ENCODE peak calls at places on chromosomes 2 and 18, in five cellular contexts. I, M, N, Z and V are unnamed samples.

GRCh38 chr2:198287706-198288105 is 483.3 kb downstream of the PLCL1 start:
- DNase-seq in I (no peak), M (no peak), N (no peak), Z (no peak), V (no peak)

GRCh38 chr2:37916512-37917082 is 8.5 kb upstream of the RMDN2 start:
- DNase-seq in I (no peak), M (no peak), N (no peak), Z (no peak), V (no peak)

GRCh38 chr2:437772-438393 is 150.0 kb upstream of the ALKAL2 start:
- DNase-seq in I (peak; percentile 17), M (no peak), N (no peak), Z (peak; percentile 41), V (no peak)

GRCh38 chr2:65357959-65358294 is 74.5 kb downstream of the SPRED2 start:
- DNase-seq in I (no peak), M (no peak), N (peak; percentile 60), Z (no peak), V (no peak)

GRCh38 chr18:45962461-45962860 is 4.7 kb downstream of the EPG5 start:
- DNase-seq in I (no peak), M (no peak), N (peak; percentile 30), Z (no peak), V (peak; percentile 45)

GRCh38 chr2:124867247-124867646 is 842.2 kb downstream of the CNTNAP5 start:
- DNase-seq in I (no peak), M (no peak), N (no peak), Z (no peak), V (no peak)

GRCh38 chr2:64929329-64929728 is 59.9 kb upstream of the SLC1A4 start:
- DNase-seq in I (no peak), M (no peak), N (no peak), Z (no peak), V (no peak)

GRCh38 chr2:54206596-54206995 is 49.4 kb downstream of the TSPYL6 start:
- DNase-seq in I (peak; percentile 22), M (peak; percentile 37), N (no peak), Z (no peak), V (peak; percentile 50)

GRCh38 chr2:24834733-24835395 is 41.6 kb downstream of the CENPO start:
- DNase-seq in I (no peak), M (no peak), N (no peak), Z (no peak), V (no peak)

GRCh38 chr18:24266124-24266523 is 127.3 kb downstream of the CABYR start:
- DNase-seq in I (no peak), M (no peak), N (no peak), Z (no peak), V (no peak)

GRCh38 chr2:48448274-48449061 is 81.5 kb upstream of the STON1 start:
- DNase-seq in I (no peak), M (no peak), N (peak; percentile 53), Z (no peak), V (peak; percentile 85)

GRCh38 chr2:196849895-196850294 is 40.7 kb upstream of the C2orf66 start:
- DNase-seq in I (peak; percentile 8), M (no peak), N (no peak), Z (no peak), V (peak; percentile 14)

DNA sequence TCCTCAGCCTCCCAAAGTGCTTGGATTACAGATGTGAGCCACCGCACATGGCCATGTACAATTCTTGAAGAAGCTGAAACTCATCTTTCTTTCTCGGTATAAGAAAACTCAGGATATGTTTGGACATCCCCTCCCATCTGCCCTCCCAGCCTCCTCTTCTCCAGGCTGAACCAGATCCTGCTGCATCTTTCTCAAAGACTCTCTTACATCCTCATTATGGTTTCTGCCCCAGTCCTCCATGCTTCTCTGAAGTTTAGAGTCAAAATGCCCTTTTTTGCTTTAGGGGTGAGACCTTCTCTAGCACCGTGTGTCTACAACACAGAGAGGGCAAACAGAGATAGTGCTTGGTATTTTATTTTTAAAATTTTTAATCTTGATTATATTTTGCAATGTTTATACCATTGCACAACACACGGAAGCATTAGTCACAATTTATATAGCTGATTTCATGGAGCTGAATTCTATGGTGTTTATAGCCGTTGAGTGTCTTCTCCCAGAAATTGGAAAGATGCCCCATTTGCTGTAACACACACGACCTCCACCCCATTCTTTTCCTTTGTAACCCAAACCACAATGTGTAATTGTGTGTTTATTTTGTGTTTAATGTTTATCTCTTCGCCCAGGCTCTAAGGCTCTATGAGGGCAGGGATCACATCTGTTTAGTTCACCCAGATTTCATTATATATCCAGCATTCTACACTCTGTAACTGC is 206.0 kb upstream of the TNP1 start:
- DNase-seq in I (no peak), M (no peak), N (no peak), Z (no peak), V (no peak)
- TF ChIP-seq EZH2 in I (no peak), M (no peak), N (no peak), Z (no peak), V (no peak)

DNA sequence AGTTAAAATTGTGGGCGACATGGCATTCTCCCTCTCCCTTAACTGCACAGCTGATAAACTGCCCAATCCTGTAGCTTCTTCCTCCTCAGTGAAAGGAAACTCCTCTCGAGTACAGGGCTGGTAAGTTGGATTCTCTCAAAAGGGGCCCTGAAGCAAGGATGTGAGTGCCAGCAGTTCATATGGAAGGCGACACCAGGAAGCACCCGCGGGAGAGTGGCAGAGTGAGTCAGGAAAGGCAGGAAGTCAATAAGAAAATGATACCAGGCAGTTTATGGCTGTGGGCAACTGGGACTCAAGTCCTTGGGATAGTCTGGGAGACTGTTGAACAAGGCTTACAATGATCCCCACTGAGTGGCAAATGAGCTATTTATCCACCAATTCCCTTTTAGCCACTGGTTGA is 34.8 kb downstream of the ABHD3 start:
- DNase-seq in I (no peak), M (peak; percentile 13), N (no peak), Z (no peak), V (no peak)
- H2AFZ ChIP-seq in I (no peak overlapping the region), M (no peak overlapping the region), N (no peak overlapping the region), Z (no peak overlapping the region), V (no peak overlapping the region)

DNA sequence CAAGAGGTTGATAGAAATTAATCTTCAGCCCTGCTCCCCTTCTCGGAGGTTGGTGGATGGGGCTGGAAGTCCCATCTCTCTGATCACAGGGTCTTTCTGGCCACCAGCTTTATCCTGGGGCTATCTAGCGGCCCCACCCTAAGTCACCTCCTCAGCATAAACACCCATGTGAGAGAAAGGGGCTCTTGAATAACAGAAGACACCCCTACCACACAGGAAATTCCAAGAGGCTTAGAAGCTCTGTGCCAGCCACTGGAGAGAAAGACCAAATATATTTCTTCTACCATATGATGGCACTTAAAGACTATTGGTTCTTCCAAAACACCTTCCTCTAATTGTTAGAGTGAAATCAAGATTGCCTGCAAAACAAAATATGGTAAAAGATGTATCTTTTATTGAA is 219.7 kb downstream of the VAPA start:
- DNase-seq in I (no peak), M (no peak), N (no peak), Z (no peak), V (no peak)
- TF ChIP-seq SRF in I (no peak), M (no peak), N (no peak), Z (no peak), V (no peak)

GRCh38 chr2:72149556-72150156 is 2.0 kb upstream of the CYP26B1 start:
- DNase-seq in I (no peak), M (no peak), N (no peak), Z (no peak), V (no peak)
- TF ChIP-seq EZH2 in I (no peak), M (no peak), N (no peak), Z (peak; percentile 94), V (peak; percentile 68)

GRCh38 chr2:46232860-46233259 is 64.3 kb upstream of the EPAS1 start:
- DNase-seq in I (no peak), M (no peak), N (no peak), Z (no peak), V (peak; percentile 33)
- H2AFZ ChIP-seq in I (no peak overlapping the region), M (no peak overlapping the region), N (no peak overlapping the region), Z (no peak overlapping the region), V (no peak overlapping the region)

GRCh38 chr2:109351164-109351756 is 222.3 kb downstream of the SH3RF3 start:
- DNase-seq in I (no peak), M (no peak), N (no peak), Z (peak; percentile 33), V (no peak)
- TF ChIP-seq SRF in I (no peak), M (no peak), N (no peak), Z (no peak), V (no peak)

GRCh38 chr2:98842136-98842535 is 93.9 kb downstream of the CRACDL start:
- DNase-seq in I (no peak), M (no peak), N (no peak), Z (no peak), V (no peak)
- TF ChIP-seq EZH2 in I (no peak), M (no peak), N (no peak), Z (no peak), V (no peak)

DNA sequence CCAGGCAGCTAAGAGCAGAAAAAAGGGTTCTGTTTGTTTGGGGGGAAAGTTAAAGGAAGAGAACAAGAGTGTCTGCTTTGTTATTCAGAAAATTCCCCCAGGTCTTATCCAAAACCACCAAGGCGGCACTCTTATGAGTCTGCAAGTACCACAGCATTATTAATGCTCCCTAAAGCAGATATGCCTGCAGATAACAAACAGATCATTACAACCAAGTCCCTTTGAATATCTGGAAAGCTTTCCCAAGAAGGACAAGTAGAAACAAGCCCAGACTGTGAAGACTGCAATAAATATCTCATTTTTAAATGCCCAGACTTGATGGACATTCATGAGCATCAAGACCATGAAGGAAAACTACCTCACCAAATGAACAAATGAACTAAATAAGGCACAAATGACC is 278.6 kb upstream of the TMEFF2 start:
- DNase-seq in I (no peak), M (no peak), N (no peak), Z (no peak), V (no peak)
- H2AFZ ChIP-seq in I (no peak overlapping the region), M (no peak overlapping the region), N (no peak overlapping the region), Z (no peak overlapping the region), V (no peak overlapping the region)